ENCODE peak calls at places on chromosomes 5 and 9, in nine cellular contexts. U is GM19239; X is sciatic nerve; G is SHP77 treated with DMSO at 0.1 percent for 48 hours; L is NCI-H460; W is neural progenitor cell; J is fibroblast of lung; R is SJSA1; Q is stimulated activated CD8-positive, alpha-beta memory T cell treated with anti-CD3 and anti-CD28 coated beads, Interleukin-12 subunit alpha, Interleukin-12 subunit beta, amount 100 ng/mL, for 4 hours. M is an unnamed sample.

GRCh38 chr5:169300468-169301385 is at the start of gene SLIT3:
- DNase-seq in U (no peak), X (peak; percentile 83), G (no peak), L (no peak), W (peak; percentile 93), J (peak; percentile 70), R (peak; percentile 91), Q (no peak), M (peak; percentile 69)

GRCh38 chr5:10441083-10441991 is at the start of gene ROPN1L:
- DNase-seq in U (peak; percentile 93), X (peak; percentile 91), G (peak; percentile 94), L (peak; percentile 84), W (peak; percentile 94), J (peak; percentile 86), R (peak; percentile 95), Q (peak; percentile 70), M (peak; percentile 93)

GRCh38 chr5:139974661-139975060 is 68.4 kb downstream of the NRG2 start:
- DNase-seq in U (no peak), X (no peak), G (no peak), L (no peak), W (peak; percentile 31), J (no peak), R (no peak), Q (no peak), M (no peak)

GRCh38 chr5:166127766-166128565 is 2163.5 kb upstream of the WWC1 start:
- DNase-seq in U (no peak), X (no peak), G (no peak), L (no peak), W (no peak), J (no peak), R (no peak), Q (no peak), M (no peak)

GRCh38 chr5:142478116-142478515 is 153.3 kb upstream of the SPRY4 start:
- DNase-seq in U (no peak), X (no peak), G (no peak), L (no peak), W (no peak), J (no peak), R (no peak), Q (no peak), M (no peak)

GRCh38 chr5:234450-234849 is 16.3 kb downstream of the SDHA start:
- DNase-seq in U (no peak), X (no peak), G (no peak), L (no peak), W (no peak), J (no peak), R (no peak), Q (no peak), M (no peak)

GRCh38 chr9:131112374-131113159 is 12.8 kb upstream of the NUP214 start:
- DNase-seq in U (no peak), X (peak; percentile 53), G (no peak), L (no peak), W (no peak), J (no peak), R (no peak), Q (no peak), M (peak; percentile 37)

GRCh38 chr9:111645806-111646205 is 14.7 kb downstream of the DNAJC25 start:
- DNase-seq in U (no peak), X (no peak), G (no peak), L (no peak), W (no peak), J (peak; percentile 9), R (no peak), Q (no peak), M (no peak)

GRCh38 chr5:149071756-149072155 is 8.9 kb upstream of the SH3TC2 start:
- DNase-seq in U (no peak), X (no peak), G (no peak), L (no peak), W (no peak), J (no peak), R (no peak), Q (no peak), M (no peak)

GRCh38 chr5:24141046-24141445 is 503.7 kb downstream of the CDH10 start:
- DNase-seq in U (no peak), X (peak; percentile 48), G (no peak), L (no peak), W (peak; percentile 6), J (peak; percentile 8), R (no peak), Q (no peak), M (no peak)

GRCh38 chr9:109948453-109948852 is 168.5 kb downstream of the PALM2AKAP2 start:
- DNase-seq in U (no peak), X (no peak), G (no peak), L (no peak), W (no peak), J (no peak), R (no peak), Q (no peak), M (no peak)

GRCh38 chr9:97737429-97737828 is 40.3 kb upstream of the XPA start:
- DNase-seq in U (no peak), X (no peak), G (no peak), L (peak; percentile 35), W (peak; percentile 26), J (no peak), R (no peak), Q (no peak), M (no peak)

GRCh38 chr5:150469718-150470470 is 20.4 kb upstream of the RPS14 start:
- DNase-seq in U (no peak), X (no peak), G (no peak), L (no peak), W (no peak), J (peak; percentile 93), R (peak; percentile 97), Q (no peak), M (no peak)